ENCODE peak calls at places on chromosomes 16 and 17, in seven cellular contexts. X is mesendoderm, G is H9, V is IMR-90, O is mesenchymal stem cell, T is trophoblast cell, F is neuronal stem cell. C is an unnamed sample.

GRCh38 chr17:48626202-48626469 is at the start of gene HOXB9:
- DNase-seq in X (no peak), G (no peak), V (peak), O (no peak), T (no peak), F (no peak), C (no peak)

GRCh38 chr16:9049241-9049640 is 42.2 kb upstream of the HAPSTR1 start:
- DNase-seq in X (no peak), G (no peak), V (peak), O (peak), T (no peak), F (no peak), C (no peak)

GRCh38 chr16:88747588-88748301 is 37.3 kb downstream of the PIEZO1 start:
- DNase-seq in X (peak), G (peak), V (no peak), O (peak), T (no peak), F (no peak), C (peak)

GRCh38 chr17:49752508-49752907 is 11.4 kb downstream of the FAM117A start:
- DNase-seq in X (no peak), G (no peak), V (no peak), O (no peak), T (no peak), F (no peak), C (no peak)

GRCh38 chr16:75931043-75931442 is 204.8 kb upstream of the CPHXL start:
- DNase-seq in X (no peak), G (no peak), V (peak), O (peak), T (no peak), F (no peak), C (no peak)

GRCh38 chr16:67546761-67547422 is 15.4 kb upstream of the CTCF start:
- DNase-seq in X (peak), G (peak), V (peak), O (peak), T (peak), F (peak), C (peak)

GRCh38 chr17:14775761-14776492 is 475.0 kb downstream of the HS3ST3B1 start:
- DNase-seq in X (peak), G (no peak), V (no peak), O (no peak), T (no peak), F (no peak), C (no peak)

GRCh38 chr17:20033410-20033809 is 24.3 kb downstream of the SPECC1 start:
- DNase-seq in X (no peak), G (no peak), V (no peak), O (no peak), T (no peak), F (no peak), C (no peak)

GRCh38 chr17:62597920-62598319 is 29.6 kb upstream of the MRC2 start:
- DNase-seq in X (no peak), G (no peak), V (no peak), O (peak), T (no peak), F (no peak), C (no peak)

GRCh38 chr17:5788266-5788900 is 204.1 kb upstream of the NLRP1 start:
- DNase-seq in X (peak), G (no peak), V (peak), O (peak), T (no peak), F (no peak), C (no peak)

GRCh38 chr16:20944861-20945390 is 44.4 kb downstream of the LYRM1 start:
- DNase-seq in X (peak), G (no peak), V (peak), O (peak), T (no peak), F (no peak), C (no peak)

GRCh38 chr16:77531741-77532140 is 96.9 kb upstream of the ADAMTS18 start:
- DNase-seq in X (no peak), G (no peak), V (peak), O (peak), T (no peak), F (no peak), C (no peak)

GRCh38 chr17:6796887-6797490 is 21.0 kb downstream of the FBXO39 start:
- DNase-seq in X (no peak), G (no peak), V (no peak), O (no peak), T (no peak), F (no peak), C (no peak)

GRCh38 chr16:57022445-57022844 is 33.1 kb downstream of the NLRC5 start:
- DNase-seq in X (no peak), G (no peak), V (no peak), O (no peak), T (no peak), F (no peak), C (no peak)

GRCh38 chr17:35449371-35449931 is 885 bp upstream of the SLFN13 start:
- DNase-seq in X (peak), G (peak), V (no peak), O (peak), T (no peak), F (peak), C (peak)

GRCh38 chr17:40550608-40551007 is 14.7 kb downstream of the CCR7 start:
- DNase-seq in X (no peak), G (no peak), V (peak), O (peak), T (no peak), F (no peak), C (no peak)

GRCh38 chr16:50441758-50442157 is 73.0 kb upstream of the BRD7 start:
- DNase-seq in X (no peak), G (no peak), V (no peak), O (no peak), T (no peak), F (no peak), C (peak)

GRCh38 chr16:6864244-6864643 is 468.4 kb upstream of the RBFOX1 start:
- DNase-seq in X (no peak), G (no peak), V (no peak), O (no peak), T (no peak), F (no peak), C (no peak)

GRCh38 chr17:2592974-2593845 is at the start of gene PAFAH1B1:
- DNase-seq in X (peak), G (peak), V (peak), O (peak), T (peak), F (peak), C (peak)

GRCh38 chr17:42050360-42051012 is at the start of gene C17orf113:
- DNase-seq in X (peak), G (peak), V (no peak), O (peak), T (no peak), F (peak), C (no peak)

GRCh38 chr16:9092282-9092962 is 978 bp downstream of the HAPSTR1 start:
- DNase-seq in X (peak), G (no peak), V (no peak), O (peak), T (peak), F (peak), C (peak)

GRCh38 chr17:42408076-42408475 is 15.0 kb downstream of the CAVIN1 start:
- DNase-seq in X (no peak), G (peak), V (no peak), O (no peak), T (no peak), F (no peak), C (no peak)

GRCh38 chr17:35947156-35947585 is 3.7 kb upstream of the LYZL6 start:
- DNase-seq in X (peak), G (peak), V (peak), O (peak), T (peak), F (peak), C (no peak)

GRCh38 chr16:8767176-8767575 is 30.3 kb downstream of the TMEM186 start:
- DNase-seq in X (no peak), G (no peak), V (no peak), O (no peak), T (no peak), F (no peak), C (no peak)

GRCh38 chr17:5485270-5486205 is at the start of gene DERL2:
- DNase-seq in X (peak), G (no peak), V (peak), O (no peak), T (no peak), F (peak), C (peak)

GRCh38 chr17:61284174-61284573 is 115.5 kb upstream of the TBX2 start:
- DNase-seq in X (no peak), G (no peak), V (peak), O (peak), T (no peak), F (no peak), C (no peak)

GRCh38 chr17:29504711-29505110 is 62.1 kb downstream of the ABHD15 start:
- DNase-seq in X (no peak), G (no peak), V (peak), O (peak), T (no peak), F (no peak), C (no peak)

GRCh38 chr17:33451221-33451620 is 158.1 kb upstream of the ASIC2 start:
- DNase-seq in X (peak), G (no peak), V (no peak), O (peak), T (no peak), F (no peak), C (no peak)

GRCh38 chr17:80960797-80961452 is 30.7 kb upstream of the CHMP6 start:
- DNase-seq in X (no peak), G (no peak), V (no peak), O (no peak), T (no peak), F (no peak), C (no peak)

GRCh38 chr17:44349553-44350070 is 4.5 kb downstream of the GRN start:
- DNase-seq in X (no peak), G (no peak), V (no peak), O (no peak), T (no peak), F (no peak), C (no peak)

GRCh38 chr17:79393358-79394038 is 217.4 kb downstream of the RBFOX3 start:
- DNase-seq in X (peak), G (peak), V (peak), O (peak), T (peak), F (peak), C (peak)

GRCh38 chr16:24729967-24730815 is 740 bp downstream of the TNRC6A start:
- DNase-seq in X (peak), G (no peak), V (peak), O (peak), T (no peak), F (peak), C (no peak)

GRCh38 chr16:3444032-3444388 is 530 bp downstream of the NAA60 start:
- DNase-seq in X (peak), G (no peak), V (peak), O (peak), T (peak), F (no peak), C (no peak)

GRCh38 chr16:69443809-69444611 is 19.6 kb downstream of the CYB5B start:
- DNase-seq in X (no peak), G (no peak), V (peak), O (peak), T (no peak), F (no peak), C (no peak)

GRCh38 chr17:1323336-1323735 is 43.9 kb downstream of the TRARG1 start:
- DNase-seq in X (peak), G (no peak), V (no peak), O (no peak), T (no peak), F (no peak), C (no peak)

GRCh38 chr16:71738820-71739219 is 14.3 kb upstream of the PHLPP2 start:
- DNase-seq in X (no peak), G (no peak), V (no peak), O (no peak), T (no peak), F (no peak), C (no peak)

GRCh38 chr16:67252806-67253497 is 4.2 kb downstream of the SLC9A5 start:
- DNase-seq in X (no peak), G (no peak), V (no peak), O (no peak), T (no peak), F (no peak), C (no peak)

GRCh38 chr17:6969323-6969726 is 26.5 kb upstream of the ALOX12 start:
- DNase-seq in X (no peak), G (no peak), V (no peak), O (no peak), T (no peak), F (no peak), C (no peak)

GRCh38 chr17:38564869-38565268 is 40.9 kb downstream of the SRCIN1 start:
- DNase-seq in X (peak), G (peak), V (no peak), O (no peak), T (no peak), F (no peak), C (no peak)

GRCh38 chr17:45730192-45730591 is 53.9 kb upstream of the CRHR1 start:
- DNase-seq in X (no peak), G (peak), V (no peak), O (no peak), T (no peak), F (no peak), C (no peak)
- H3K4ac ChIP-seq in X (no peak), G (no peak), V (no peak), O (no peak), T (no peak), F (no peak), C (no peak)

DNA sequence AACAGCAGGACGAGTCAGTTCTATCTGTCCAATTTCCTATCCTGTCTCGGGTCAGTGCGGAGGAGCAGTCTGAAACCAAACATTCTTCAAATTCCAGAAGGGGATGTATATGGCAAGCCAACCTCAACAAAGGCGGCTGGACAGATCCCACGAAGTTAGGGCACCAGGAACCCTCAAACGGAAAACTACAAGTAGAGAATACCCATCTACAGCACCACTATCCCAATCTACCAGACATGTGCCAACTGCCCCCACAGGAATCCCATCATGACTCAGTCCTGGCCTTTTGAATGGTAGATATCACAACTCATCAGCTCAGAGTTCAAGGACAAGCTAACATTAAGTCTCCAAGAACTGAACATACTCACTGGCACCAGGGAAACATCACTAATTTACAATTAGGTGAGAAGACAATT is 2.3 kb downstream of the NAT9 start:
- DNase-seq in X (no peak), G (no peak), V (peak), O (peak), T (no peak), F (no peak), C (no peak)
- H3K4ac ChIP-seq in X (no peak), G (no peak), V (peak), O (no peak), T (no peak), F (no peak), C (no peak)

GRCh38 chr16:35141303-35141702 is 1681.9 kb downstream of the TP53TG3F start:
- DNase-seq in X (no peak), G (no peak), V (no peak), O (no peak), T (no peak), F (no peak), C (no peak)
- H3K4ac ChIP-seq in X (no peak), G (no peak), V (no peak), O (no peak), T (no peak), F (no peak), C (no peak)

GRCh38 chr17:77429985-77430752 is 289.4 kb downstream of the SEC14L1 start:
- DNase-seq in X (peak), G (peak), V (peak), O (peak), T (peak), F (peak), C (peak)
- H3K4ac ChIP-seq in X (no peak), G (no peak), V (peak), O (no peak), T (no peak), F (no peak), C (no peak)